ENCODE peak calls at places on chromosome 16, in seven cellular contexts. X is HCT116, Q is thoracic aorta, J is osteocyte, Y is RWPE1, N is A549, I is fibroblast of pulmonary artery. C is an unnamed sample.

GRCh38 chr16:7541026-7541425 is 208.4 kb downstream of the RBFOX1 start:
- DNase-seq in X (no peak), Q (no peak), J (no peak), Y (no peak), N (no peak), I (no peak), C (no peak)

GRCh38 chr16:10971560-10971961 is 27.2 kb downstream of the CLEC16A start:
- DNase-seq in X (peak), Q (no peak), J (no peak), Y (peak), N (peak), I (peak), C (no peak)

GRCh38 chr16:89972244-89973234 is 24.0 kb downstream of the DEF8 start:
- DNase-seq in X (peak), Q (peak), J (peak), Y (peak), N (peak), I (peak), C (peak)

GRCh38 chr16:27230562-27230991 is 27.3 kb downstream of the KDM8 start:
- DNase-seq in X (no peak), Q (no peak), J (no peak), Y (no peak), N (no peak), I (no peak), C (no peak)

GRCh38 chr16:57667526-57668258 is 414 bp upstream of the ADGRG3 start:
- DNase-seq in X (no peak), Q (no peak), J (no peak), Y (no peak), N (peak), I (no peak), C (no peak)

GRCh38 chr16:2712546-2712945 is 7.5 kb downstream of the PRSS27 start:
- DNase-seq in X (no peak), Q (no peak), J (no peak), Y (no peak), N (no peak), I (no peak), C (no peak)

GRCh38 chr16:80899804-80900592 is 95.6 kb upstream of the CDYL2 start:
- DNase-seq in X (no peak), Q (peak), J (no peak), Y (no peak), N (peak), I (peak), C (no peak)

GRCh38 chr16:765971-766819 is 5.7 kb downstream of the MSLN start:
- DNase-seq in X (no peak), Q (no peak), J (no peak), Y (no peak), N (no peak), I (no peak), C (no peak)

GRCh38 chr16:69865701-69866100 is 85.4 kb upstream of the CLEC18A start:
- DNase-seq in X (no peak), Q (no peak), J (no peak), Y (no peak), N (no peak), I (peak), C (no peak)

GRCh38 chr16:815861-816260 is 15.3 kb upstream of the GNG13 start:
- DNase-seq in X (no peak), Q (no peak), J (no peak), Y (no peak), N (no peak), I (no peak), C (no peak)

GRCh38 chr16:8717469-8717868 is 43.1 kb downstream of the ABAT start:
- DNase-seq in X (no peak), Q (no peak), J (no peak), Y (no peak), N (no peak), I (no peak), C (no peak)

GRCh38 chr16:29784157-29784556 is 6.1 kb downstream of the ZG16 start:
- DNase-seq in X (no peak), Q (no peak), J (no peak), Y (peak), N (no peak), I (no peak), C (no peak)

GRCh38 chr16:79589495-79590134 is 10.9 kb downstream of the MAF start:
- DNase-seq in X (no peak), Q (no peak), J (no peak), Y (no peak), N (no peak), I (no peak), C (no peak)

GRCh38 chr16:85898521-85899442 is at the start of gene IRF8:
- DNase-seq in X (no peak), Q (no peak), J (no peak), Y (no peak), N (peak), I (peak), C (peak)

GRCh38 chr16:75058815-75059214 is 57.8 kb downstream of the LDHD start:
- DNase-seq in X (no peak), Q (no peak), J (no peak), Y (no peak), N (no peak), I (no peak), C (no peak)

GRCh38 chr16:89624775-89625761 is 11.6 kb downstream of the DPEP1 start:
- DNase-seq in X (no peak), Q (no peak), J (no peak), Y (no peak), N (no peak), I (no peak), C (no peak)

GRCh38 chr16:2835638-2836493 is 5.8 kb downstream of the ZG16B start:
- DNase-seq in X (peak), Q (no peak), J (no peak), Y (peak), N (peak), I (peak), C (no peak)

GRCh38 chr16:69744363-69745231 is 10.1 kb downstream of the NOB1 start:
- DNase-seq in X (no peak), Q (no peak), J (no peak), Y (no peak), N (no peak), I (no peak), C (no peak)

GRCh38 chr16:89958596-89958995 is 10.0 kb downstream of the DEF8 start:
- DNase-seq in X (no peak), Q (no peak), J (no peak), Y (no peak), N (no peak), I (no peak), C (no peak)

GRCh38 chr16:58476791-58477190 is 23.2 kb upstream of the NDRG4 start:
- DNase-seq in X (no peak), Q (no peak), J (no peak), Y (no peak), N (no peak), I (no peak), C (no peak)

GRCh38 chr16:19532601-19533000 is 8.9 kb downstream of the CCP110 start:
- DNase-seq in X (no peak), Q (no peak), J (no peak), Y (no peak), N (no peak), I (no peak), C (no peak)

GRCh38 chr16:1825864-1826690 is 548 bp downstream of the HAGH start:
- DNase-seq in X (no peak), Q (no peak), J (no peak), Y (no peak), N (no peak), I (peak), C (peak)

GRCh38 chr16:10362077-10362863 is 23.6 kb upstream of the ATF7IP2 start:
- DNase-seq in X (no peak), Q (no peak), J (peak), Y (no peak), N (no peak), I (no peak), C (no peak)

GRCh38 chr16:83258366-83258765 is 549.4 kb upstream of the HSBP1 start:
- DNase-seq in X (no peak), Q (no peak), J (no peak), Y (no peak), N (no peak), I (no peak), C (no peak)

GRCh38 chr16:87636050-87636684 is 33.9 kb downstream of the JPH3 start:
- DNase-seq in X (peak), Q (peak), J (no peak), Y (peak), N (peak), I (peak), C (peak)

GRCh38 chr16:10180771-10181163 is 1.5 kb downstream of the GRIN2A start:
- DNase-seq in X (no peak), Q (no peak), J (no peak), Y (no peak), N (peak), I (peak), C (peak)

GRCh38 chr16:79823644-79824043 is 223.1 kb upstream of the MAF start:
- DNase-seq in X (no peak), Q (no peak), J (no peak), Y (no peak), N (no peak), I (no peak), C (no peak)

DNA sequence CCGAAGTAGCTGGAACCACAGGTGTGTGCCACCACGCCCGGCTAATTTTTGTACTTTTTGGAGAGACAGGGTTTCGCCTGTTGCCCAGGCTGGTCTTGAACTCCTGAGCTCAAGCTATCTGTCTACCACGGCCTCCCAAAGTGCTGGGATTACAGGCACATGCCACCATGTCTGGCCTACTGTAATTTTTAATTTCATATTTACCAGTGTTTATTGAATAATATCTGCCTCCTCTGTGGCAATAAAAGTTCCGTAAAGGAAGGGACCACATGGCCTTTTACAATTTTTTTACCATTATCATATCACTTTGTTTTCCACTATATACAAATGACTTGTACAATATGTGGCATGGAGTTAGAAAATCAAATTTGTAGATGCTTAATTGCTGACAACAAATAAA is 7.8 kb downstream of the USP31 start:
- DNase-seq in X (no peak), Q (no peak), J (no peak), Y (no peak), N (no peak), I (no peak), C (no peak)
- TF ChIP-seq CTCF in X (no peak), Q (no peak), J (no peak), Y (no peak), N (no peak), I (no peak), C (no peak)

DNA sequence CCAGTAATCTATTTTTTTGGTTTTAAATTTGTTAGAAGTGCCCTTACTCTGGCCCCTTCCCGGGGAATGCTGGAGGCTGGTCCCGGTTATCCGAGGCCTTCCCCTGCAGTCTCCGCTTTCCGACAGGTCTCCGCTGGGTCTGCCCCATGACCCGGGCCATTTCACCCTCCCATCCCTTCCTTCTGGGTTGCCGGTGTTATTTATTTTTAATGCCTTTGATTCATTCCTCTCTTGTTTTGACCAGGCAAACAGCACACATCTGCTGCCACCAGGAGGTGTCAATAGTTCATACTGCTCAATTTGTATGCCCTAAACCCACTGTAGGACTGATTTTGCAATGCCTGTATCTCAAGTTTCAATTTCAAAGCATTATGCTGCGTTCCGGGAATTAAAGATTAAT is 113.2 kb upstream of the IRX5 start:
- DNase-seq in X (no peak), Q (no peak), J (no peak), Y (peak), N (peak), I (peak), C (no peak)
- TF ChIP-seq CTCF in X (peak), Q (no peak), J (peak), Y (no peak), N (no peak), I (no peak), C (no peak)

GRCh38 chr16:4472880-4473279 is 1.5 kb downstream of the NMRAL1 start:
- DNase-seq in X (no peak), Q (no peak), J (no peak), Y (no peak), N (no peak), I (no peak), C (no peak)

GRCh38 chr16:4477966-4478365 is 1.8 kb downstream of the HMOX2 start:
- DNase-seq in X (peak), Q (no peak), J (no peak), Y (peak), N (no peak), I (peak), C (no peak)

GRCh38 chr16:4475880-4476790 is at the start of gene HMOX2:
- DNase-seq in X (peak), Q (peak), J (peak), Y (peak), N (peak), I (peak), C (peak)

GRCh38 chr16:4471869-4472268 is 2.6 kb downstream of the NMRAL1 start:
- DNase-seq in X (no peak), Q (no peak), J (no peak), Y (no peak), N (no peak), I (no peak), C (no peak)

DNA sequence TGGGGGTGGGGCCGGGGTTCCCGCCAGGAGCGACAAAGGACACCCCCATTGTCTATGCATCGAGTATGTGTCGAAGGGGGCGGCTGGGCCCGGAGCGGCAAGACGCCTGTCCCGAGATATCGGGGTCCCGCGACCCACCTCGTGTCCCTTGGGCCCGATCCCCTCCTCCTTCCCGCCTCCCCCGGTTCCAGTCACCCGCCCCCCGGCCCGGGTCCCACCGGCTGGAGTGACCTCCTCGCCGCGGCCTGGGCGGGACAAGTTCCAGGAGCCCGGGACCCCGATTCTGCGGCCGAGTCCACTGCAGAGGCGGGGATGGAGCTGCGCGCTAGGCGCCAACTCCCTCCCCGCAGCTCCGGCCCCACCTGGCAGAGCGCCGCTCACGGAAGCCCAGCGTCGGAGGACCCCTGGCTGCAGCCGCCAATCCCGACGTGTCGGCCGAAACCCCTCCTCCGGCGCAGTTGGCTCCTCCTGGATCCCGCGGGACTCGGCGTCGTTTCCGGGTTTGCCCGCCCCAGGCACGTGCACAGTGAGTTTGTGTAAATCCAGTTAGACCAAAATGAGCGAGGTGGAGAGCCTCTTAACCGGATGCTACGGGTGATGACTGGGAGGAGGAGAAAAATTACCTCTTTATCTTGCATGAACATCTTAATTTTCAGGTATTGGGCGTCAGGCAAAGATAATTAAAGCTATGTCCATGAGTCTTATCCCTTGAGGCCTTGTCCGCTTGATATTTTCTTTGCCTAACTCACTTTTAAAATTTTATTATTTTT is at the start of gene NMRAL1:
- DNase-seq in X (peak), Q (peak), J (peak), Y (peak), N (peak), I (peak), C (peak)
- TF ChIP-seq CTCF in X (no peak), Q (no peak), J (no peak), Y (no peak), N (no peak), I (no peak), C (peak)

GRCh38 chr16:50821586-50821985 is 79.7 kb downstream of the CYLD start:
- DNase-seq in X (peak), Q (no peak), J (peak), Y (no peak), N (peak), I (no peak), C (no peak)
- TF ChIP-seq CTCF in X (peak), Q (no peak), J (no peak), Y (no peak), N (no peak), I (no peak), C (no peak)

C was measured in GM13977.